ENCODE peak calls at places on chromosome 21, in four cellular contexts. One of them, this sample, is unnamed.

GRCh38 chr21:46295996-46296752 is 10.0 kb downstream of the YBEY start:
- DNase-seq in hepatic stellate cell: peak; percentile 16
- DNase-seq in progenitor cell of endocrine pancreas: no peak
- DNase-seq in activated T-helper 1 cell treated with anti-CD3 and anti-CD28 coated beads, Interleukin-12 subunit alpha, Interleukin-12 subunit beta, Interleukin-2, Interleukin-4 antibody, amounts not matched to agents 30 ng/mL and 10 ng/mL and 1 ng/mL, durations not matched to agents 14 hours and 24 hours and 36 hours: peak; percentile 58
- DNase-seq in this sample: peak; percentile 96

GRCh38 chr21:26966978-26967913 is at the start of gene ADAMTS5:
- DNase-seq in hepatic stellate cell: peak; percentile 85
- DNase-seq in progenitor cell of endocrine pancreas: peak; percentile 20
- DNase-seq in activated T-helper 1 cell treated with anti-CD3 and anti-CD28 coated beads, Interleukin-12 subunit alpha, Interleukin-12 subunit beta, Interleukin-2, Interleukin-4 antibody, amounts not matched to agents 30 ng/mL and 10 ng/mL and 1 ng/mL, durations not matched to agents 14 hours and 24 hours and 36 hours: no peak
- DNase-seq in this sample: peak; percentile 94

GRCh38 chr21:35543746-35544145 is 494.6 kb upstream of the RUNX1 start:
- DNase-seq in hepatic stellate cell: no peak
- DNase-seq in progenitor cell of endocrine pancreas: no peak
- DNase-seq in activated T-helper 1 cell treated with anti-CD3 and anti-CD28 coated beads, Interleukin-12 subunit alpha, Interleukin-12 subunit beta, Interleukin-2, Interleukin-4 antibody, amounts not matched to agents 30 ng/mL and 10 ng/mL and 1 ng/mL, durations not matched to agents 14 hours and 24 hours and 36 hours: no peak
- DNase-seq in this sample: no peak

GRCh38 chr21:39483917-39484316 is 32.1 kb downstream of the SH3BGR start:
- DNase-seq in hepatic stellate cell: no peak
- DNase-seq in progenitor cell of endocrine pancreas: no peak
- DNase-seq in activated T-helper 1 cell treated with anti-CD3 and anti-CD28 coated beads, Interleukin-12 subunit alpha, Interleukin-12 subunit beta, Interleukin-2, Interleukin-4 antibody, amounts not matched to agents 30 ng/mL and 10 ng/mL and 1 ng/mL, durations not matched to agents 14 hours and 24 hours and 36 hours: no peak
- DNase-seq in this sample: peak; percentile 1

GRCh38 chr21:44897326-44898010 is 23.2 kb downstream of the ITGB2 start:
- DNase-seq in hepatic stellate cell: no peak
- DNase-seq in progenitor cell of endocrine pancreas: no peak
- DNase-seq in activated T-helper 1 cell treated with anti-CD3 and anti-CD28 coated beads, Interleukin-12 subunit alpha, Interleukin-12 subunit beta, Interleukin-2, Interleukin-4 antibody, amounts not matched to agents 30 ng/mL and 10 ng/mL and 1 ng/mL, durations not matched to agents 14 hours and 24 hours and 36 hours: no peak
- DNase-seq in this sample: no peak

GRCh38 chr21:42735061-42735460 is 81.6 kb downstream of the PDE9A start:
- DNase-seq in hepatic stellate cell: no peak
- DNase-seq in progenitor cell of endocrine pancreas: no peak
- DNase-seq in activated T-helper 1 cell treated with anti-CD3 and anti-CD28 coated beads, Interleukin-12 subunit alpha, Interleukin-12 subunit beta, Interleukin-2, Interleukin-4 antibody, amounts not matched to agents 30 ng/mL and 10 ng/mL and 1 ng/mL, durations not matched to agents 14 hours and 24 hours and 36 hours: no peak
- DNase-seq in this sample: no peak

GRCh38 chr21:17427157-17427556 is 85.7 kb upstream of the CXADR start:
- DNase-seq in hepatic stellate cell: no peak
- DNase-seq in progenitor cell of endocrine pancreas: no peak
- DNase-seq in activated T-helper 1 cell treated with anti-CD3 and anti-CD28 coated beads, Interleukin-12 subunit alpha, Interleukin-12 subunit beta, Interleukin-2, Interleukin-4 antibody, amounts not matched to agents 30 ng/mL and 10 ng/mL and 1 ng/mL, durations not matched to agents 14 hours and 24 hours and 36 hours: no peak
- DNase-seq in this sample: no peak

GRCh38 chr21:45511007-45511406 is 31.2 kb downstream of the SLC19A1 start:
- DNase-seq in hepatic stellate cell: no peak
- DNase-seq in progenitor cell of endocrine pancreas: no peak
- DNase-seq in activated T-helper 1 cell treated with anti-CD3 and anti-CD28 coated beads, Interleukin-12 subunit alpha, Interleukin-12 subunit beta, Interleukin-2, Interleukin-4 antibody, amounts not matched to agents 30 ng/mL and 10 ng/mL and 1 ng/mL, durations not matched to agents 14 hours and 24 hours and 36 hours: no peak
- DNase-seq in this sample: no peak

GRCh38 chr21:26210614-26211013 is 40.0 kb upstream of the APP start:
- DNase-seq in hepatic stellate cell: no peak
- DNase-seq in progenitor cell of endocrine pancreas: no peak
- DNase-seq in activated T-helper 1 cell treated with anti-CD3 and anti-CD28 coated beads, Interleukin-12 subunit alpha, Interleukin-12 subunit beta, Interleukin-2, Interleukin-4 antibody, amounts not matched to agents 30 ng/mL and 10 ng/mL and 1 ng/mL, durations not matched to agents 14 hours and 24 hours and 36 hours: no peak
- DNase-seq in this sample: no peak

GRCh38 chr21:25396135-25396711 is 211.1 kb downstream of the MRPL39 start:
- DNase-seq in hepatic stellate cell: no peak
- DNase-seq in progenitor cell of endocrine pancreas: no peak
- DNase-seq in activated T-helper 1 cell treated with anti-CD3 and anti-CD28 coated beads, Interleukin-12 subunit alpha, Interleukin-12 subunit beta, Interleukin-2, Interleukin-4 antibody, amounts not matched to agents 30 ng/mL and 10 ng/mL and 1 ng/mL, durations not matched to agents 14 hours and 24 hours and 36 hours: peak; percentile 58
- DNase-seq in this sample: no peak

GRCh38 chr21:20999567-21000169 is 1.5 kb downstream of the NCAM2 start:
- DNase-seq in hepatic stellate cell: peak; percentile 32
- DNase-seq in progenitor cell of endocrine pancreas: no peak
- DNase-seq in activated T-helper 1 cell treated with anti-CD3 and anti-CD28 coated beads, Interleukin-12 subunit alpha, Interleukin-12 subunit beta, Interleukin-2, Interleukin-4 antibody, amounts not matched to agents 30 ng/mL and 10 ng/mL and 1 ng/mL, durations not matched to agents 14 hours and 24 hours and 36 hours: no peak
- DNase-seq in this sample: peak; percentile 38

GRCh38 chr21:38993561-38993960 is 187.8 kb downstream of the ETS2 start:
- DNase-seq in hepatic stellate cell: peak; percentile 89
- DNase-seq in progenitor cell of endocrine pancreas: no peak
- DNase-seq in activated T-helper 1 cell treated with anti-CD3 and anti-CD28 coated beads, Interleukin-12 subunit alpha, Interleukin-12 subunit beta, Interleukin-2, Interleukin-4 antibody, amounts not matched to agents 30 ng/mL and 10 ng/mL and 1 ng/mL, durations not matched to agents 14 hours and 24 hours and 36 hours: no peak
- DNase-seq in this sample: peak; percentile 90

GRCh38 chr21:45539796-45540600 is 2.2 kb downstream of the SLC19A1 start:
- DNase-seq in hepatic stellate cell: no peak
- DNase-seq in progenitor cell of endocrine pancreas: no peak
- DNase-seq in activated T-helper 1 cell treated with anti-CD3 and anti-CD28 coated beads, Interleukin-12 subunit alpha, Interleukin-12 subunit beta, Interleukin-2, Interleukin-4 antibody, amounts not matched to agents 30 ng/mL and 10 ng/mL and 1 ng/mL, durations not matched to agents 14 hours and 24 hours and 36 hours: no peak
- DNase-seq in this sample: no peak

GRCh38 chr21:45116066-45116465 is 41.7 kb downstream of the ADARB1 start:
- DNase-seq in hepatic stellate cell: no peak
- DNase-seq in progenitor cell of endocrine pancreas: no peak
- DNase-seq in activated T-helper 1 cell treated with anti-CD3 and anti-CD28 coated beads, Interleukin-12 subunit alpha, Interleukin-12 subunit beta, Interleukin-2, Interleukin-4 antibody, amounts not matched to agents 30 ng/mL and 10 ng/mL and 1 ng/mL, durations not matched to agents 14 hours and 24 hours and 36 hours: no peak
- DNase-seq in this sample: no peak

GRCh38 chr21:36134820-36135390 is at the start of gene CBR3:
- DNase-seq in hepatic stellate cell: peak; percentile 69
- DNase-seq in progenitor cell of endocrine pancreas: peak; percentile 22
- DNase-seq in activated T-helper 1 cell treated with anti-CD3 and anti-CD28 coated beads, Interleukin-12 subunit alpha, Interleukin-12 subunit beta, Interleukin-2, Interleukin-4 antibody, amounts not matched to agents 30 ng/mL and 10 ng/mL and 1 ng/mL, durations not matched to agents 14 hours and 24 hours and 36 hours: peak; percentile 61
- DNase-seq in this sample: peak; percentile 39

GRCh38 chr21:15211491-15212133 is 146.8 kb upstream of the NRIP1 start:
- DNase-seq in hepatic stellate cell: no peak
- DNase-seq in progenitor cell of endocrine pancreas: no peak
- DNase-seq in activated T-helper 1 cell treated with anti-CD3 and anti-CD28 coated beads, Interleukin-12 subunit alpha, Interleukin-12 subunit beta, Interleukin-2, Interleukin-4 antibody, amounts not matched to agents 30 ng/mL and 10 ng/mL and 1 ng/mL, durations not matched to agents 14 hours and 24 hours and 36 hours: no peak
- DNase-seq in this sample: no peak

GRCh38 chr21:44953628-44954021 is 13.8 kb downstream of the SLX9 start:
- DNase-seq in hepatic stellate cell: no peak
- DNase-seq in progenitor cell of endocrine pancreas: no peak
- DNase-seq in activated T-helper 1 cell treated with anti-CD3 and anti-CD28 coated beads, Interleukin-12 subunit alpha, Interleukin-12 subunit beta, Interleukin-2, Interleukin-4 antibody, amounts not matched to agents 30 ng/mL and 10 ng/mL and 1 ng/mL, durations not matched to agents 14 hours and 24 hours and 36 hours: no peak
- DNase-seq in this sample: no peak

GRCh38 chr21:44521301-44521927 is 18.6 kb downstream of the KRTAP10-1 start:
- DNase-seq in hepatic stellate cell: no peak
- DNase-seq in progenitor cell of endocrine pancreas: no peak
- DNase-seq in activated T-helper 1 cell treated with anti-CD3 and anti-CD28 coated beads, Interleukin-12 subunit alpha, Interleukin-12 subunit beta, Interleukin-2, Interleukin-4 antibody, amounts not matched to agents 30 ng/mL and 10 ng/mL and 1 ng/mL, durations not matched to agents 14 hours and 24 hours and 36 hours: no peak
- DNase-seq in this sample: no peak

GRCh38 chr21:43362306-43362927 is 64.5 kb downstream of the SIK1 start:
- DNase-seq in hepatic stellate cell: peak; percentile 84
- DNase-seq in progenitor cell of endocrine pancreas: no peak
- DNase-seq in activated T-helper 1 cell treated with anti-CD3 and anti-CD28 coated beads, Interleukin-12 subunit alpha, Interleukin-12 subunit beta, Interleukin-2, Interleukin-4 antibody, amounts not matched to agents 30 ng/mL and 10 ng/mL and 1 ng/mL, durations not matched to agents 14 hours and 24 hours and 36 hours: peak; percentile 73
- DNase-seq in this sample: peak; percentile 80

GRCh38 chr21:44742418-44743153 is 31.2 kb upstream of the TSPEAR start:
- DNase-seq in hepatic stellate cell: no peak
- DNase-seq in progenitor cell of endocrine pancreas: no peak
- DNase-seq in activated T-helper 1 cell treated with anti-CD3 and anti-CD28 coated beads, Interleukin-12 subunit alpha, Interleukin-12 subunit beta, Interleukin-2, Interleukin-4 antibody, amounts not matched to agents 30 ng/mL and 10 ng/mL and 1 ng/mL, durations not matched to agents 14 hours and 24 hours and 36 hours: no peak
- DNase-seq in this sample: no peak

GRCh38 chr21:44846485-44847260 is 26.8 kb downstream of the PTTG1IP start:
- DNase-seq in hepatic stellate cell: peak; percentile 79
- DNase-seq in progenitor cell of endocrine pancreas: no peak
- DNase-seq in activated T-helper 1 cell treated with anti-CD3 and anti-CD28 coated beads, Interleukin-12 subunit alpha, Interleukin-12 subunit beta, Interleukin-2, Interleukin-4 antibody, amounts not matched to agents 30 ng/mL and 10 ng/mL and 1 ng/mL, durations not matched to agents 14 hours and 24 hours and 36 hours: peak; percentile 25
- DNase-seq in this sample: peak; percentile 61

GRCh38 chr21:14383596-14384210 is 757 bp upstream of the HSPA13 start:
- DNase-seq in hepatic stellate cell: no peak
- DNase-seq in progenitor cell of endocrine pancreas: no peak
- DNase-seq in activated T-helper 1 cell treated with anti-CD3 and anti-CD28 coated beads, Interleukin-12 subunit alpha, Interleukin-12 subunit beta, Interleukin-2, Interleukin-4 antibody, amounts not matched to agents 30 ng/mL and 10 ng/mL and 1 ng/mL, durations not matched to agents 14 hours and 24 hours and 36 hours: no peak
- DNase-seq in this sample: peak; percentile 38

GRCh38 chr21:46594276-46594675 is 10.6 kb downstream of the S100B start:
- DNase-seq in hepatic stellate cell: no peak
- DNase-seq in progenitor cell of endocrine pancreas: no peak
- DNase-seq in activated T-helper 1 cell treated with anti-CD3 and anti-CD28 coated beads, Interleukin-12 subunit alpha, Interleukin-12 subunit beta, Interleukin-2, Interleukin-4 antibody, amounts not matched to agents 30 ng/mL and 10 ng/mL and 1 ng/mL, durations not matched to agents 14 hours and 24 hours and 36 hours: no peak
- DNase-seq in this sample: no peak

GRCh38 chr21:17612565-17613241 is at the start of gene BTG3:
- DNase-seq in hepatic stellate cell: peak; percentile 71
- DNase-seq in progenitor cell of endocrine pancreas: peak; percentile 64
- DNase-seq in activated T-helper 1 cell treated with anti-CD3 and anti-CD28 coated beads, Interleukin-12 subunit alpha, Interleukin-12 subunit beta, Interleukin-2, Interleukin-4 antibody, amounts not matched to agents 30 ng/mL and 10 ng/mL and 1 ng/mL, durations not matched to agents 14 hours and 24 hours and 36 hours: peak; percentile 82
- DNase-seq in this sample: peak; percentile 79

GRCh38 chr21:35226302-35226701 is 177.2 kb upstream of the RUNX1 start:
- DNase-seq in hepatic stellate cell: no peak
- DNase-seq in progenitor cell of endocrine pancreas: no peak
- DNase-seq in activated T-helper 1 cell treated with anti-CD3 and anti-CD28 coated beads, Interleukin-12 subunit alpha, Interleukin-12 subunit beta, Interleukin-2, Interleukin-4 antibody, amounts not matched to agents 30 ng/mL and 10 ng/mL and 1 ng/mL, durations not matched to agents 14 hours and 24 hours and 36 hours: no peak
- DNase-seq in this sample: peak; percentile 58

GRCh38 chr21:42209801-42210479 is 9.0 kb upstream of the ABCG1 start:
- DNase-seq in hepatic stellate cell: no peak
- DNase-seq in progenitor cell of endocrine pancreas: no peak
- DNase-seq in activated T-helper 1 cell treated with anti-CD3 and anti-CD28 coated beads, Interleukin-12 subunit alpha, Interleukin-12 subunit beta, Interleukin-2, Interleukin-4 antibody, amounts not matched to agents 30 ng/mL and 10 ng/mL and 1 ng/mL, durations not matched to agents 14 hours and 24 hours and 36 hours: no peak
- DNase-seq in this sample: no peak

GRCh38 chr21:27787046-27787445 is 820.2 kb upstream of the ADAMTS5 start:
- DNase-seq in hepatic stellate cell: no peak
- DNase-seq in progenitor cell of endocrine pancreas: no peak
- DNase-seq in activated T-helper 1 cell treated with anti-CD3 and anti-CD28 coated beads, Interleukin-12 subunit alpha, Interleukin-12 subunit beta, Interleukin-2, Interleukin-4 antibody, amounts not matched to agents 30 ng/mL and 10 ng/mL and 1 ng/mL, durations not matched to agents 14 hours and 24 hours and 36 hours: no peak
- DNase-seq in this sample: no peak

GRCh38 chr21:36551731-36552457 is 72.0 kb upstream of the CLDN14 start:
- DNase-seq in hepatic stellate cell: peak; percentile 31
- DNase-seq in progenitor cell of endocrine pancreas: no peak
- DNase-seq in activated T-helper 1 cell treated with anti-CD3 and anti-CD28 coated beads, Interleukin-12 subunit alpha, Interleukin-12 subunit beta, Interleukin-2, Interleukin-4 antibody, amounts not matched to agents 30 ng/mL and 10 ng/mL and 1 ng/mL, durations not matched to agents 14 hours and 24 hours and 36 hours: no peak
- DNase-seq in this sample: peak; percentile 94

GRCh38 chr21:37207441-37208009 is 59.6 kb downstream of the VPS26C start:
- DNase-seq in hepatic stellate cell: peak; percentile 36
- DNase-seq in progenitor cell of endocrine pancreas: no peak
- DNase-seq in activated T-helper 1 cell treated with anti-CD3 and anti-CD28 coated beads, Interleukin-12 subunit alpha, Interleukin-12 subunit beta, Interleukin-2, Interleukin-4 antibody, amounts not matched to agents 30 ng/mL and 10 ng/mL and 1 ng/mL, durations not matched to agents 14 hours and 24 hours and 36 hours: no peak
- DNase-seq in this sample: peak; percentile 51

GRCh38 chr21:32900814-32901213 is 124.9 kb upstream of the OLIG2 start:
- DNase-seq in hepatic stellate cell: no peak
- DNase-seq in progenitor cell of endocrine pancreas: no peak
- DNase-seq in activated T-helper 1 cell treated with anti-CD3 and anti-CD28 coated beads, Interleukin-12 subunit alpha, Interleukin-12 subunit beta, Interleukin-2, Interleukin-4 antibody, amounts not matched to agents 30 ng/mL and 10 ng/mL and 1 ng/mL, durations not matched to agents 14 hours and 24 hours and 36 hours: no peak
- DNase-seq in this sample: no peak

GRCh38 chr21:34091607-34092006 is 18.2 kb downstream of the MRPS6 start:
- DNase-seq in hepatic stellate cell: no peak
- DNase-seq in progenitor cell of endocrine pancreas: no peak
- DNase-seq in activated T-helper 1 cell treated with anti-CD3 and anti-CD28 coated beads, Interleukin-12 subunit alpha, Interleukin-12 subunit beta, Interleukin-2, Interleukin-4 antibody, amounts not matched to agents 30 ng/mL and 10 ng/mL and 1 ng/mL, durations not matched to agents 14 hours and 24 hours and 36 hours: no peak
- DNase-seq in this sample: no peak